ENCODE peak calls at places on chromosome 22, in nine cellular contexts. G is fibroblast of the aortic adventitia, R is right lobe of liver, J is brain microvascular endothelial cell, N is Peyer's patch, Y is HCT116, A is upper lobe of right lung, K is NB4, V is astrocyte of the spinal cord. L is an unnamed sample.

GRCh38 chr22:50114221-50114981 is 24.6 kb downstream of the MOV10L1 start:
- DNase-seq in K (no peak), V (peak), J (peak), Y (no peak), N (no peak), A (peak), G (peak), R (no peak), L (peak)

GRCh38 chr22:30922151-30922611 is 46.4 kb downstream of the MORC2 start:
- DNase-seq in G (peak), J (peak), Y (no peak), R (peak), N (peak), K (peak), A (peak), V (peak), L (no peak)

GRCh38 chr22:42678894-42679293 is 29.7 kb upstream of the CYB5R3 start:
- DNase-seq in Y (no peak), J (no peak), N (no peak), G (no peak), R (no peak), A (no peak), V (no peak), K (no peak), L (no peak)

GRCh38 chr22:43060213-43060612 is 29.0 kb downstream of the TTLL1 start:
- DNase-seq in K (peak), A (no peak), R (no peak), V (no peak), G (peak), J (no peak), N (peak), Y (no peak), L (no peak)

GRCh38 chr22:49855491-49855911 is 1.9 kb downstream of the ZBED4 start:
- DNase-seq in J (no peak), Y (no peak), A (peak), V (peak), G (peak), K (no peak), R (no peak), N (peak), L (no peak)

GRCh38 chr22:22858559-22858937 is 29.1 kb upstream of the IGLL5 start:
- DNase-seq in A (no peak), Y (no peak), G (no peak), R (no peak), K (no peak), V (no peak), J (no peak), N (no peak), L (no peak)

GRCh38 chr22:24120029-24120428 is 61.3 kb upstream of the SUSD2 start:
- DNase-seq in N (no peak), Y (no peak), J (no peak), K (no peak), A (no peak), G (no peak), V (no peak), R (no peak), L (no peak)

GRCh38 chr22:48510599-48510998 is 1317.1 kb downstream of the BRD1 start:
- DNase-seq in K (no peak), G (no peak), R (no peak), N (no peak), J (no peak), A (no peak), Y (no peak), V (no peak), L (no peak)

GRCh38 chr22:33579448-33580093 is 340.7 kb downstream of the LARGE1 start:
- DNase-seq in J (peak), K (peak), R (peak), G (peak), N (no peak), Y (peak), V (peak), A (no peak), L (no peak)

GRCh38 chr22:35334010-35334409 is 34.3 kb downstream of the TOM1 start:
- DNase-seq in R (no peak), G (no peak), N (no peak), K (peak), V (no peak), Y (no peak), J (no peak), A (no peak), L (no peak)

GRCh38 chr22:35335468-35335867 is 35.8 kb downstream of the TOM1 start:
- DNase-seq in V (no peak), N (no peak), G (no peak), K (no peak), J (no peak), Y (no peak), R (no peak), A (no peak), L (no peak)

GRCh38 chr22:35330258-35330861 is 30.7 kb downstream of the TOM1 start:
- DNase-seq in R (peak), K (peak), V (peak), G (peak), N (no peak), J (peak), Y (no peak), A (peak), L (no peak)

GRCh38 chr22:35335936-35336781 is 36.5 kb downstream of the TOM1 start:
- DNase-seq in K (no peak), R (no peak), N (no peak), A (no peak), Y (no peak), J (no peak), V (no peak), G (no peak), L (no peak)

DNA sequence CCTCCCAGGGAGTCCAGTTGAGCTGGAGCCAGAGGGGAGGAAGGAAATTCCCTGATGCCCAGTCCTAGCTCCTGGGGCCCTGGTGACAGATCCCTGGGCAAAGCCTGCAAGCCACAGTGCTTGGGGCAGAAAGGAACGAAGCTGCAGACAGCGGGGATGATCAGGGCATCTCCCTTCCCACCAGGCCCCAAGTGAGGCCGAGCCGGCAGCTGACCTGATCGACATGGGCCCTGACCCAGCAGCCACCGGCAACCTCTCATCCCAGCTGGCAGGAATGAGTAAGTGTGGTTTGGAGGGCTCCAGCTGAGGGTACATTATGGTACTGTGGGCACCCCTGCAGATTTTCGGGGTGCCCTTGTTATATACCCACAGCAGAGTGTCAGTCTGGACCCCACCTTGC is 33.5 kb downstream of the TOM1 start:
- DNase-seq in G (no peak), A (no peak), N (no peak), R (no peak), Y (no peak), V (no peak), J (no peak), K (no peak), L (no peak)
- TF ChIP-seq CTCF in G (no peak), A (no peak), N (no peak), R (no peak), Y (no peak), V (no peak), J (no peak), K (no peak), L (no peak)

GRCh38 chr22:39868741-39869140 is 24.8 kb downstream of the ENTHD1 start:
- DNase-seq in Y (no peak), J (no peak), A (no peak), K (no peak), N (no peak), V (no peak), R (no peak), G (no peak), L (no peak)
- H3K4me3 ChIP-seq in Y (no peak), J (no peak), A (no peak), K (no peak), N (no peak), V (no peak), R (no peak), G (no peak), L (no peak)

GRCh38 chr22:35761037-35761436 is 43.4 kb downstream of the APOL5 start:
- DNase-seq in A (no peak), Y (peak), R (no peak), J (no peak), G (peak), V (no peak), N (no peak), K (peak), L (no peak)
- TF ChIP-seq CTCF in A (peak), Y (peak), R (peak), J (peak), G (peak), V (peak), N (peak), K (no peak), L (peak)

GRCh38 chr22:46017166-46017565 is 40.2 kb upstream of the WNT7B start:
- DNase-seq in N (no peak), K (no peak), A (no peak), Y (no peak), V (no peak), G (no peak), J (no peak), R (no peak), L (no peak)

GRCh38 chr22:46021577-46021976 is 44.6 kb upstream of the WNT7B start:
- DNase-seq in J (no peak), V (no peak), Y (no peak), A (peak), K (no peak), G (no peak), N (peak), R (peak), L (no peak)

GRCh38 chr22:46018859-46019258 is 41.9 kb upstream of the WNT7B start:
- DNase-seq in K (no peak), A (no peak), G (no peak), N (no peak), Y (no peak), R (no peak), V (no peak), J (no peak), L (no peak)

GRCh38 chr22:46022881-46023512 is 46.0 kb upstream of the WNT7B start:
- DNase-seq in N (no peak), A (no peak), R (no peak), J (no peak), G (no peak), Y (no peak), V (no peak), K (no peak), L (no peak)

GRCh38 chr22:46019351-46019750 is 42.4 kb upstream of the WNT7B start:
- DNase-seq in R (peak), J (no peak), K (no peak), V (no peak), Y (no peak), N (no peak), A (no peak), G (no peak), L (no peak)
- H3K4me3 ChIP-seq in R (no peak), J (no peak), K (no peak), V (no peak), Y (no peak), N (no peak), A (no peak), G (no peak), L (no peak)